ENCODE peak calls at places on chromosomes 3 and 15, in four cellular contexts. D, C, U and L are unnamed samples.

GRCh38 chr15:40929730-40930429 is 740 bp downstream of the DLL4 start:
- DNase-seq in D (peak; percentile 39), C (no peak), U (no peak), L (no peak)

GRCh38 chr3:177574232-177574856 is 377.1 kb upstream of the TBL1XR1 start:
- DNase-seq in C (no peak), D (no peak), U (peak; percentile 71), L (no peak)

GRCh38 chr3:160883373-160883772 is 127.3 kb downstream of the PPM1L start:
- DNase-seq in U (no peak), D (no peak), C (no peak), L (peak; percentile 10)

GRCh38 chr15:52483712-52484111 is 45.0 kb downstream of the MYO5A start:
- DNase-seq in C (no peak), U (no peak), D (no peak), L (no peak)

GRCh38 chr3:96548073-96548472 is 266.3 kb upstream of the EPHA6 start:
- DNase-seq in C (no peak), U (no peak), D (no peak), L (peak; percentile 7)

GRCh38 chr3:31748281-31749245 is 215.8 kb downstream of the STT3B start:
- DNase-seq in U (no peak), D (no peak), C (no peak), L (no peak)

GRCh38 chr3:29335438-29335837 is 54.6 kb downstream of the RBMS3 start:
- DNase-seq in C (no peak), D (no peak), U (no peak), L (peak; percentile 40)

GRCh38 chr3:129343643-129344360 is 65.1 kb downstream of the HMCES start:
- DNase-seq in C (no peak), U (no peak), D (peak; percentile 66), L (no peak)

GRCh38 chr3:14834807-14835466 is 16.2 kb downstream of the FGD5 start:
- DNase-seq in U (no peak), C (no peak), D (no peak), L (no peak)

GRCh38 chr3:13547591-13548371 is 1.1 kb upstream of the FBLN2 start:
- DNase-seq in U (no peak), D (no peak), C (no peak), L (no peak)

GRCh38 chr3:192884831-192885356 is 32.8 kb downstream of the MB21D2 start:
- DNase-seq in U (no peak), C (no peak), D (no peak), L (no peak)

GRCh38 chr15:60000113-60000823 is 3.8 kb upstream of the FOXB1 start:
- DNase-seq in D (no peak), U (no peak), C (no peak), L (no peak)

GRCh38 chr3:43046583-43046982 is 59.3 kb downstream of the POMGNT2 start:
- DNase-seq in U (no peak), C (no peak), D (no peak), L (no peak)

GRCh38 chr3:138937690-138938055 is 9.3 kb downstream of the FOXL2 start:
- DNase-seq in D (no peak), C (no peak), U (no peak), L (no peak)

GRCh38 chr3:61530355-61530754 is 31.0 kb upstream of the PTPRG start:
- DNase-seq in D (no peak), C (no peak), U (peak; percentile 59), L (peak; percentile 27)

GRCh38 chr15:25848325-25848724 is 14.8 kb downstream of the ATP10A start:
- DNase-seq in D (no peak), C (no peak), U (no peak), L (no peak)

GRCh38 chr3:170226426-170226960 is 4.3 kb downstream of the PRKCI start:
- DNase-seq in C (no peak), D (no peak), U (no peak), L (no peak)

GRCh38 chr3:127488141-127488672 is 102.3 kb downstream of the TPRA1 start:
- DNase-seq in C (no peak), U (no peak), D (no peak), L (no peak)

GRCh38 chr3:189908646-189909045 is 212.1 kb downstream of the P3H2 start:
- DNase-seq in C (no peak), U (no peak), D (no peak), L (no peak)

GRCh38 chr3:29695201-29695904 is 414.5 kb downstream of the RBMS3 start:
- DNase-seq in C (no peak), D (no peak), U (no peak), L (no peak)

GRCh38 chr3:152458725-152459515 is 190.2 kb downstream of the MBNL1 start:
- DNase-seq in U (no peak), C (no peak), D (no peak), L (no peak)

GRCh38 chr3:194804796-194805195 is 119.1 kb downstream of the FAM43A start:
- DNase-seq in U (no peak), D (no peak), C (no peak), L (no peak)

GRCh38 chr15:93524432-93524831 is 435.4 kb upstream of the RGMA start:
- DNase-seq in D (no peak), C (no peak), U (no peak), L (no peak)

GRCh38 chr15:39227001-39227400 is 353.9 kb upstream of the THBS1 start:
- DNase-seq in D (no peak), U (no peak), C (no peak), L (no peak)
- TF ChIP-seq TARDBP in D (no peak), U (no peak), C (no peak), L (no peak)

GRCh38 chr15:50774450-50774849 is 8.9 kb upstream of the SPPL2A start:
- DNase-seq in D (no peak), U (no peak), C (no peak), L (no peak)
- TF ChIP-seq BHLHE40 in D (no peak), U (no peak), C (no peak), L (no peak)

GRCh38 chr15:82177291-82178010 is 85.1 kb downstream of the EFL1 start:
- DNase-seq in U (no peak), C (no peak), D (no peak), L (no peak)
- TF ChIP-seq FOXM1 in U (no peak), C (no peak), D (no peak), L (no peak)

GRCh38 chr15:70362911-70363310 is 265.2 kb upstream of the TLE3 start:
- DNase-seq in D (peak; percentile 20), C (no peak), U (peak; percentile 17), L (peak; percentile 59)
- TF ChIP-seq TARDBP in D (no peak), C (no peak), U (no peak), L (no peak)

GRCh38 chr15:78306176-78306774 is 6.9 kb upstream of the SKIC8 start:
- DNase-seq in D (peak; percentile 71), U (no peak), C (no peak), L (no peak)
- TF ChIP-seq BHLHE40 in D (no peak), U (no peak), C (no peak), L (no peak)